ENCODE peak calls at places on chromosomes 5 and 9, in five cellular contexts. One of them, this sample, is unnamed.

GRCh38 chr5:80364892-80365291 is 43.0 kb upstream of the ZFYVE16 start:
- DNase-seq in HFFc6: no peak
- DNase-seq in CD8-positive, alpha-beta T cell: no peak
- DNase-seq in PC-3: no peak
- DNase-seq in GM13977: no peak
- DNase-seq in this sample: no peak

GRCh38 chr5:66904189-66904588 is 292.4 kb downstream of the CD180 start:
- DNase-seq in HFFc6: no peak
- DNase-seq in PC-3: no peak
- DNase-seq in GM13977: no peak
- DNase-seq in CD8-positive, alpha-beta T cell: no peak
- DNase-seq in this sample: no peak

GRCh38 chr9:129624168-129624759 is 1.7 kb upstream of the NTMT1 start:
- DNase-seq in HFFc6: peak
- DNase-seq in PC-3: peak
- DNase-seq in GM13977: peak
- DNase-seq in CD8-positive, alpha-beta T cell: peak
- DNase-seq in this sample: peak

GRCh38 chr5:108280248-108280647 is 101.7 kb downstream of the FBXL17 start:
- DNase-seq in HFFc6: no peak
- DNase-seq in GM13977: no peak
- DNase-seq in PC-3: peak
- DNase-seq in CD8-positive, alpha-beta T cell: no peak
- DNase-seq in this sample: no peak

GRCh38 chr9:95815153-95815552 is 60.3 kb upstream of the ERCC6L2 start:
- DNase-seq in HFFc6: no peak
- DNase-seq in PC-3: peak
- DNase-seq in GM13977: no peak
- DNase-seq in CD8-positive, alpha-beta T cell: no peak
- DNase-seq in this sample: no peak

GRCh38 chr9:135586601-135587109 is 25.1 kb downstream of the PAEP start:
- DNase-seq in CD8-positive, alpha-beta T cell: no peak
- DNase-seq in PC-3: no peak
- DNase-seq in GM13977: no peak
- DNase-seq in HFFc6: no peak
- DNase-seq in this sample: no peak

GRCh38 chr5:56461584-56461983 is 228.5 kb upstream of the ANKRD55 start:
- DNase-seq in GM13977: no peak
- DNase-seq in PC-3: no peak
- DNase-seq in HFFc6: no peak
- DNase-seq in CD8-positive, alpha-beta T cell: no peak
- DNase-seq in this sample: no peak

GRCh38 chr5:133192716-133193115 is 140.9 kb downstream of the HSPA4 start:
- DNase-seq in GM13977: no peak
- DNase-seq in HFFc6: no peak
- DNase-seq in CD8-positive, alpha-beta T cell: no peak
- DNase-seq in PC-3: no peak
- DNase-seq in this sample: no peak

GRCh38 chr9:121750715-121751623 is 99.5 kb downstream of the DAB2IP start:
- DNase-seq in CD8-positive, alpha-beta T cell: no peak
- DNase-seq in GM13977: no peak
- DNase-seq in HFFc6: no peak
- DNase-seq in PC-3: no peak
- DNase-seq in this sample: no peak

GRCh38 chr5:32443145-32443540 is 1.4 kb downstream of the ZFR start:
- DNase-seq in PC-3: peak
- DNase-seq in CD8-positive, alpha-beta T cell: no peak
- DNase-seq in GM13977: peak
- DNase-seq in HFFc6: no peak
- DNase-seq in this sample: peak

GRCh38 chr9:14089051-14089798 is 224.7 kb downstream of the NFIB start:
- DNase-seq in PC-3: no peak
- DNase-seq in CD8-positive, alpha-beta T cell: no peak
- DNase-seq in GM13977: no peak
- DNase-seq in HFFc6: no peak
- DNase-seq in this sample: no peak

GRCh38 chr5:167861134-167861930 is 430.1 kb upstream of the WWC1 start:
- DNase-seq in PC-3: peak
- DNase-seq in CD8-positive, alpha-beta T cell: no peak
- DNase-seq in GM13977: no peak
- DNase-seq in HFFc6: no peak
- DNase-seq in this sample: no peak

GRCh38 chr5:82259172-82259800 is 18.9 kb downstream of the RPS23 start:
- DNase-seq in PC-3: peak
- DNase-seq in GM13977: no peak
- DNase-seq in HFFc6: peak
- DNase-seq in CD8-positive, alpha-beta T cell: no peak
- DNase-seq in this sample: peak
- TF ChIP-seq CTCF in PC-3: peak
- TF ChIP-seq CTCF in GM13977: peak
- TF ChIP-seq CTCF in HFFc6: peak
- TF ChIP-seq CTCF in CD8-positive, alpha-beta T cell: no peak
- TF ChIP-seq CTCF in this sample: peak

DNA sequence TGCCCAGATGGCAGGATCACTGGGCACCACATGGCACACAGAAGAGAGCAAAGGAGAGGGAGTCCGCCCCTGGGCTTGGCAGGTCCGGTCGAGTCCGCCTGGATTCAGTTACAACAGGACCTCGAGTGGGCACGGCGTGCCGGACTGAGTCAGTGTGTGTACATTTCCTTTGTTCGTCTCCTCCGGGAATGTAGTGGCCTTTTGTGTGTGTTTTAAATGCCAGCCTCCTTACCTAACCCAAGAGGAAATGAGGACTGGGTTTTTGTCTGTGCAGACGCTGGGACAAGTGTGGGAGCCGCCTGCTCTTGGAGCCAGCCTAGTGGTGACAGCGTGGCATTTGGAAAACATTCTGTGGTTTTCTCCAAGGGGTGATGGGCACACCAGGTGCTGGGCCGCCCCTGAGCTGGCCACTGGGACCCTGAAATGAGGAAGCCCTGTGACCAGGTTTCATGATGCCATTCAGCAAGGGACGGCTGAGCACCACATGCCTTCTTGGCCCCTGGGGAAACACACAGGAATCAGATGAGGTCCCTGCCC is 9.6 kb downstream of the NEK6 start:
- DNase-seq in GM13977: no peak
- DNase-seq in CD8-positive, alpha-beta T cell: no peak
- DNase-seq in HFFc6: peak
- DNase-seq in PC-3: peak
- DNase-seq in this sample: no peak
- TF ChIP-seq CTCF in GM13977: no peak
- TF ChIP-seq CTCF in CD8-positive, alpha-beta T cell: no peak
- TF ChIP-seq CTCF in HFFc6: peak
- TF ChIP-seq CTCF in PC-3: peak
- TF ChIP-seq CTCF in this sample: no peak

GRCh38 chr9:20526500-20527319 is 95.6 kb downstream of the MLLT3 start:
- DNase-seq in CD8-positive, alpha-beta T cell: no peak
- DNase-seq in HFFc6: peak
- DNase-seq in GM13977: no peak
- DNase-seq in PC-3: no peak
- DNase-seq in this sample: no peak
- TF ChIP-seq CTCF in CD8-positive, alpha-beta T cell: no peak
- TF ChIP-seq CTCF in HFFc6: peak
- TF ChIP-seq CTCF in GM13977: no peak
- TF ChIP-seq CTCF in PC-3: no peak
- TF ChIP-seq CTCF in this sample: no peak

DNA sequence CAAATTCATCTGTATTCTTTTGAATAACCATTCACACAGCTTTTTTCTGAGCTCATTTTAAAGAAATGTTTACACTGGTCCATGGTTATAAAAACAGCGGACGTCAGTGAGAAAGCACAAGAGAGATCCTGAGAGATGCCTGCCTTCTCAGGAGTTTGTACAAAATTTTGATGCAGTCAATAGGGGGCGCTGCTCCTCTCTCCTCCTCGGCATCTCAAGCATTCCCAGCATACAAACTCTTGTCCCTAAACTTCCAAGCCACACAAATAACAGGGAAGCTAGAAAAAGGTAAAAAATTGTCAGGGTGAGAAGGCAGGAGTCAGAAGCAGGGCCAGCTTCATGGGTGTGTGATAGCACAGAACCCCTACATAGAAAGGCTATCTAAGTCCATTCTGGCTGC is 11.2 kb upstream of the CCDC152 start:
- DNase-seq in HFFc6: no peak
- DNase-seq in PC-3: peak
- DNase-seq in GM13977: no peak
- DNase-seq in CD8-positive, alpha-beta T cell: no peak
- DNase-seq in this sample: no peak
- TF ChIP-seq CTCF in HFFc6: peak
- TF ChIP-seq CTCF in PC-3: peak
- TF ChIP-seq CTCF in GM13977: peak
- TF ChIP-seq CTCF in CD8-positive, alpha-beta T cell: no peak
- TF ChIP-seq CTCF in this sample: no peak

DNA sequence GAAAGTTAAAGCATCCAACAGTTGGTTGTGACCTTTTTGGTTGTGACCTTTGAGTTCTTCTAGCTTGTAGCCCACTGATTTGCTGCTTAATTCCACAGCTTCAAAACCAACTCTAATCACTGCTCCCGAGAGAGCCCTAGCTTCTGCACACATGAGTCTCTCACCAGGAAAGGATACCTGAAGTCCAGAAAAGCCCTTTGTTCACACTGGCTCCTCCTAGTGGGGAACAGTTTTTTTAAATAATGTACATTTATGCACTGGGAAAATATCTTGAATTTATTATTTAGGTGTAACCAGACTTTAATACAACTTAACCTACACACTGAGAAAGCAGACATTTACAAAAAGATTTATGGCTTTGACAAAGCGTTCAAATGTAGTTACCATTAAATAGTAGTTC is 120.2 kb upstream of the CCDC152 start:
- DNase-seq in PC-3: peak
- DNase-seq in HFFc6: no peak
- DNase-seq in GM13977: no peak
- DNase-seq in CD8-positive, alpha-beta T cell: no peak
- DNase-seq in this sample: no peak
- TF ChIP-seq CTCF in PC-3: peak
- TF ChIP-seq CTCF in HFFc6: peak
- TF ChIP-seq CTCF in GM13977: peak
- TF ChIP-seq CTCF in CD8-positive, alpha-beta T cell: no peak
- TF ChIP-seq CTCF in this sample: peak

GRCh38 chr9:28805197-28805596 is 1231.9 kb upstream of the C9orf72 start:
- DNase-seq in GM13977: no peak
- DNase-seq in PC-3: no peak
- DNase-seq in CD8-positive, alpha-beta T cell: no peak
- DNase-seq in HFFc6: no peak
- DNase-seq in this sample: no peak

GRCh38 chr9:28808042-28808441 is 1234.8 kb upstream of the C9orf72 start:
- DNase-seq in HFFc6: no peak
- DNase-seq in PC-3: peak
- DNase-seq in GM13977: no peak
- DNase-seq in CD8-positive, alpha-beta T cell: no peak
- DNase-seq in this sample: no peak

GRCh38 chr9:28810375-28811075 is 1237.2 kb upstream of the C9orf72 start:
- DNase-seq in HFFc6: no peak
- DNase-seq in PC-3: peak
- DNase-seq in CD8-positive, alpha-beta T cell: no peak
- DNase-seq in GM13977: no peak
- DNase-seq in this sample: no peak
- TF ChIP-seq CTCF in HFFc6: no peak
- TF ChIP-seq CTCF in PC-3: no peak
- TF ChIP-seq CTCF in CD8-positive, alpha-beta T cell: no peak
- TF ChIP-seq CTCF in GM13977: no peak
- TF ChIP-seq CTCF in this sample: no peak

GRCh38 chr5:170426786-170427185 is 37.6 kb upstream of the KCNMB1 start:
- DNase-seq in PC-3: no peak
- DNase-seq in HFFc6: no peak
- DNase-seq in GM13977: no peak
- DNase-seq in CD8-positive, alpha-beta T cell: no peak
- DNase-seq in this sample: no peak

GRCh38 chr5:170427672-170428236 is 38.6 kb upstream of the KCNMB1 start:
- DNase-seq in CD8-positive, alpha-beta T cell: no peak
- DNase-seq in HFFc6: no peak
- DNase-seq in GM13977: no peak
- DNase-seq in PC-3: no peak
- DNase-seq in this sample: no peak

GRCh38 chr5:170430256-170430655 is 41.1 kb upstream of the KCNMB1 start:
- DNase-seq in HFFc6: no peak
- DNase-seq in CD8-positive, alpha-beta T cell: no peak
- DNase-seq in GM13977: no peak
- DNase-seq in PC-3: no peak
- DNase-seq in this sample: no peak

GRCh38 chr5:170430871-170431437 is 41.8 kb upstream of the KCNMB1 start:
- DNase-seq in GM13977: no peak
- DNase-seq in CD8-positive, alpha-beta T cell: no peak
- DNase-seq in HFFc6: no peak
- DNase-seq in PC-3: no peak
- DNase-seq in this sample: no peak

DNA sequence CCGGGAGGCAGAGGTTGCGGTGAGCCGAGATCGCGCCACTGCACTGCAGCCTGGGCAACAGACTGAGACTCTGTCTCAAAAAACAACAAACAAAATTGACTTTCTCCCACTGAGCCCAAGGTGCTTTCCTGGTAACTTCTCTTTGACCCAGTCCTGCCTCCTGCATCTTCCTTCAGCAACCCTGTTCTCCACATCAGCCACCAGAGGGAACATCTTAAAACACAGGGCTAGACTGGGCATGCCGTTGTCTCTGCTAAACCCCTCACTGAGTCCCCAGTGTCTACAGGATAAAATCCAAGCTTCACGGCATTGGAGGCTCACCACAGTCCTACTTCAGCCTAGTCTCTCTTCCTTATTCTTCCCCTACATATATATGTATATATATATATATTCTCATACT is 39.8 kb upstream of the KCNMB1 start:
- DNase-seq in GM13977: no peak
- DNase-seq in PC-3: peak
- DNase-seq in HFFc6: no peak
- DNase-seq in CD8-positive, alpha-beta T cell: no peak
- DNase-seq in this sample: no peak
- TF ChIP-seq CTCF in GM13977: no peak
- TF ChIP-seq CTCF in PC-3: peak
- TF ChIP-seq CTCF in HFFc6: peak
- TF ChIP-seq CTCF in CD8-positive, alpha-beta T cell: no peak
- TF ChIP-seq CTCF in this sample: no peak